ENCODE peak calls at places on chromosomes 12 and 14, in nine cellular contexts. N is A549, Y is esophagus squamous epithelium, M is lower leg skin, R is K562, W is body of pancreas, Q is transverse colon, T is heart left ventricle, F is ovary. K is an unnamed sample.

GRCh38 chr14:93936245-93936644 is 9.1 kb downstream of the FAM181A start:
- DNase-seq in Q (no peak), N (peak), Y (no peak), W (no peak), F (no peak), M (no peak), T (no peak), R (peak), K (no peak)

GRCh38 chr12:127548123-127548553 is 718.8 kb upstream of the TMEM132C start:
- DNase-seq in N (no peak), T (no peak), M (no peak), W (no peak), F (no peak), R (no peak), Q (no peak), Y (no peak), K (no peak)

GRCh38 chr12:50326636-50327284 is 43.4 kb upstream of the LIMA1 start:
- DNase-seq in W (peak), T (no peak), Q (peak), Y (no peak), M (peak), F (no peak), N (no peak), R (no peak), K (no peak)

GRCh38 chr14:90140298-90140955 is 78.6 kb downstream of the KCNK13 start:
- DNase-seq in T (no peak), N (no peak), W (no peak), F (no peak), M (no peak), Y (no peak), R (no peak), Q (no peak), K (no peak)

GRCh38 chr12:3299929-3300832 is 190.8 kb upstream of the PRMT8 start:
- DNase-seq in Y (peak), M (peak), N (peak), T (peak), W (peak), F (peak), R (peak), Q (peak), K (peak)

GRCh38 chr14:80146941-80147340 is 64.4 kb downstream of the DIO2 start:
- DNase-seq in R (no peak), M (no peak), N (no peak), Q (no peak), W (no peak), Y (no peak), T (no peak), F (no peak), K (no peak)

GRCh38 chr12:47768323-47768811 is 4.7 kb upstream of the SLC48A1 start:
- DNase-seq in T (no peak), R (no peak), Y (no peak), W (no peak), M (no peak), F (no peak), N (no peak), Q (no peak), K (no peak)

GRCh38 chr14:58238252-58239247 is 6.1 kb upstream of the PSMA3 start:
- DNase-seq in T (no peak), M (no peak), F (peak), R (peak), N (no peak), Y (no peak), Q (no peak), W (no peak), K (no peak)

GRCh38 chr12:26878661-26879119 is 45.7 kb upstream of the ITPR2 start:
- DNase-seq in W (peak), T (peak), F (peak), M (peak), R (no peak), Q (peak), Y (no peak), N (no peak), K (peak)

GRCh38 chr12:12379831-12380730 is 23.2 kb downstream of the BORCS5 start:
- DNase-seq in M (no peak), F (no peak), N (no peak), R (no peak), T (no peak), Q (no peak), Y (no peak), W (no peak), K (no peak)

GRCh38 chr12:47636908-47637780 is 68.7 kb downstream of the RPAP3 start:
- DNase-seq in Q (peak), N (no peak), T (no peak), M (no peak), F (no peak), Y (no peak), W (no peak), R (no peak), K (no peak)

GRCh38 chr12:93974252-93974651 is 174.1 kb upstream of the PLXNC1 start:
- DNase-seq in Q (no peak), T (no peak), F (no peak), M (no peak), N (no peak), Y (no peak), R (no peak), W (no peak), K (no peak)

GRCh38 chr14:28875937-28876910 is 109.6 kb downstream of the FOXG1 start:
- DNase-seq in R (no peak), Q (no peak), N (no peak), T (no peak), W (no peak), M (no peak), Y (no peak), F (no peak), K (no peak)

GRCh38 chr12:54993181-54993835 is 8.7 kb upstream of the TESPA1 start:
- DNase-seq in F (no peak), M (no peak), R (peak), N (peak), W (peak), Y (no peak), T (no peak), Q (peak), K (peak)

GRCh38 chr14:54325766-54326165 is 71.0 kb upstream of the CDKN3 start:
- DNase-seq in T (no peak), Q (no peak), N (no peak), W (no peak), M (no peak), R (no peak), Y (no peak), F (no peak), K (no peak)

GRCh38 chr12:102484017-102484731 is 3.8 kb upstream of the IGF1 start:
- DNase-seq in T (peak), F (peak), Q (peak), N (peak), R (peak), M (peak), Y (no peak), W (peak), K (peak)

GRCh38 chr12:92425152-92425551 is 277.6 kb upstream of the PLEKHG7 start:
- DNase-seq in R (no peak), Y (no peak), M (no peak), N (no peak), T (no peak), F (no peak), W (no peak), Q (no peak), K (no peak)

GRCh38 chr14:89750909-89751502 is 203.5 kb downstream of the EFCAB11 start:
- DNase-seq in R (no peak), Q (no peak), Y (no peak), M (no peak), F (no peak), W (no peak), N (no peak), T (no peak), K (no peak)

GRCh38 chr12:54251667-54252284 is 28.1 kb downstream of the CBX5 start:
- DNase-seq in R (peak), F (no peak), M (no peak), Y (no peak), N (peak), W (no peak), T (no peak), Q (no peak), K (no peak)

GRCh38 chr12:46942579-46942978 is 116.8 kb upstream of the SLC38A4 start:
- DNase-seq in Y (no peak), Q (no peak), R (no peak), T (no peak), F (no peak), M (no peak), N (no peak), W (no peak), K (no peak)

GRCh38 chr12:11108862-11109261 is 16.7 kb upstream of the TAS2R43 start:
- DNase-seq in W (no peak), R (no peak), N (no peak), M (no peak), Y (no peak), T (no peak), F (no peak), Q (no peak), K (no peak)

GRCh38 chr14:87615822-87616679 is 376.9 kb downstream of the GALC start:
- DNase-seq in R (peak), Q (peak), Y (no peak), M (no peak), N (peak), F (peak), T (peak), W (peak), K (peak)

GRCh38 chr12:1933342-1933992 is 15.0 kb upstream of the CACNA2D4 start:
- DNase-seq in T (no peak), W (no peak), N (no peak), Q (no peak), M (no peak), R (no peak), Y (no peak), F (no peak), K (no peak)

GRCh38 chr12:51391047-51391837 is at the start of gene GALNT6:
- DNase-seq in T (no peak), Q (peak), W (peak), F (no peak), M (peak), R (peak), Y (no peak), N (peak), K (peak)

GRCh38 chr14:104993808-104994591 is 8.4 kb downstream of the CLBA1 start:
- DNase-seq in Q (no peak), T (no peak), F (no peak), M (no peak), W (no peak), N (no peak), R (no peak), Y (no peak), K (no peak)

GRCh38 chr14:104992501-104992900 is 6.9 kb downstream of the CLBA1 start:
- DNase-seq in W (no peak), R (no peak), Q (no peak), Y (no peak), M (no peak), N (no peak), F (no peak), T (no peak), K (no peak)

GRCh38 chr14:104989951-104990303 is 4.3 kb downstream of the CLBA1 start:
- DNase-seq in N (no peak), M (no peak), R (no peak), T (no peak), Q (no peak), F (peak), Y (no peak), W (no peak), K (no peak)

GRCh38 chr14:104993306-104993705 is 7.7 kb downstream of the CLBA1 start:
- DNase-seq in Y (no peak), F (no peak), M (no peak), R (no peak), T (no peak), N (no peak), W (no peak), Q (no peak), K (no peak)

GRCh38 chr14:104991896-104992230 is 6.3 kb downstream of the CLBA1 start:
- DNase-seq in Q (no peak), T (no peak), Y (no peak), M (no peak), N (no peak), W (no peak), F (no peak), R (no peak), K (no peak)
- TF ChIP-seq POLR2A in Q (no peak), T (no peak), Y (no peak), M (no peak), N (no peak), W (no peak), F (no peak), R (no peak), K (no peak)

DNA sequence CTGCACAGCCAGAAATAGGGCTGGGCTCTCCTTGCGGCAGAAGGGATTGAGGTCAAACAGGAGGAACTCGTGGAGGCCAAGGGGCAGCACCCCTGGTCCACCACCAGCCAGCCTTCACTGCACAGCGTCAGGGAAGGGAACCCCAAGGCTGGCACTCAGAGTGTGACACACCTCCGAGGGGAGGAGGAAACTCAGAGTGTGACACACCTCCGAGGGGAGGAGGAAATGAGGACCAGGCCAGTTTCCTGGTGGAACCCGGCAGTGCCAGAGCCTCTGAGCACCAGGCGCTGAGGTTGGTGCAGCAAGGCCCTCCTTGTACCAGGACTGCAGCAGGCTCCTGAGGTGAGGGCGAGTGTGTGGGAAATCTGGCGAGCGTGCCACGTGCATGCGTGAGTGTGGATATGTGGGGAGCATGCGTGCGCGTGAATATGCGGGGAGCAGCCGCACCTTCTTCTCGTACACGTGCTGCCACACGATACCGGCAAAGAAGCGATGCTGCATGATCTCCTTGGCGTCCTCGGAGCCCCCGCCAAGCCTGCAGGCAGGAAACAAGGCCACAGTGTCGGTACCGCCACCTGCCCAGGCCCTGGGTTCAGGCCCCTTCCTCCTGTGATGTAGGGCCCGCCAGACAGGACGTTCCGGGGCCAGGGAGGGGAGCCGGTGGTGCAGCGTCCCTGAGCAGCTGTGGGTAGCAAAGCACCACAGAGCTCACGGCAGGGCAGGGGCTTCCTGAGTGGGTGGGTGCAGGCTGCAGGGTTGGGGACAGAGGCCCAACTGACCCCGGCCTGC is 19.2 kb downstream of the SIVA1 start:
- DNase-seq in R (no peak), F (no peak), Q (no peak), N (no peak), T (peak), M (no peak), Y (no peak), W (no peak), K (no peak)
- TF ChIP-seq POLR2A in R (no peak), F (no peak), Q (no peak), N (no peak), T (no peak), M (no peak), Y (no peak), W (no peak), K (peak)

GRCh38 chr12:121294151-121294889 is 2.2 kb downstream of the CAMKK2 start:
- DNase-seq in Y (no peak), T (no peak), F (no peak), R (no peak), M (no peak), Q (no peak), N (no peak), W (no peak), K (no peak)

GRCh38 chr12:121299662-121300061 is 3.2 kb upstream of the CAMKK2 start:
- DNase-seq in N (no peak), Y (no peak), M (peak), F (no peak), R (no peak), W (no peak), Q (no peak), T (no peak), K (no peak)

GRCh38 chr12:121295746-121296617 is 527 bp downstream of the CAMKK2 start:
- DNase-seq in M (peak), Y (no peak), Q (peak), F (no peak), W (peak), T (peak), R (peak), N (peak), K (no peak)

GRCh38 chr12:121295123-121295745 is 1.3 kb downstream of the CAMKK2 start:
- DNase-seq in T (no peak), M (peak), R (no peak), Y (no peak), Q (no peak), F (no peak), W (no peak), N (peak), K (no peak)

DNA sequence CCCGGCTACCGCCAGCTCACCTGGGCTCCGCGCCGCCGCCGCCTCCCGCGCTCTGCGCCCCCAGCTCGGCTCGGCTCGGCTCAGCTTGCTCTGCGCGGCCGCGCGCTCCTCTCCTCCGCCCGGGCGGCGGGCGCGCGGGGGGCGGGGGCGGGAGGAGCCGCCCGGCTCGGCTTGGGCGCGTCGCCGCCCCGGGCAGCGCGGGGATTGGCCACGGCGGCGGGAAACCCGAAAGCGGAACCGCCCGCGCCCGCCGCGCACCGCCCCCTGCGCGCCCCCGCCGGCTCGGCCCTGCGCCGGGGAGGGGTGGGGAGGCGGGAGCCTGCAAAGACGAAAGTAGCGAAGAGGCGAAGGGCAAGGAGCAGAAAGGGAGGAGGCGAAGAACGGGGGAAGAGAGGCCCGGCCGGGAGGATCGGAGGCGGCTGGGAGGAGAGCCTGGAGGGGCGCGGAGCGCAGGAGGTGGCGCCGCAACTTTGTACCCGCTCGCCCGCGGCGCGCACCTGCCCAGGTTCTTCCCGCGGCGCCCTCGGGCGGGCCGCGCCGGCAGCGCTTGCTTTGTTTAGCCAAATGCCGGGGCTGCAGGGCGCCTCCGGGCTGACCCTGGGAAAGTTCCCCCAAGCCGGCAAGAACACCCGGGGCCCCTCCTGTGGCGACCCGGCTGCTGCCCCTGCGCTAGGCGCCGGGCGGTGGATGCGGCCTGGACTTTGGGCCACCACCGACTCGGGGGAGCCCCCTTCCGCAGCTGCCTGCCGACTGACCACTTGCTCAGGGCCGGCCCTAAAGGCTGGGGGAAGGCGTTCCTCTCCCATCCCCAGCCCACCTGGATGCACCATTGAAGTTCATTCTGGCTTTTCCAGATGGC is at the start of gene CAMKK2:
- DNase-seq in Q (peak), N (peak), F (peak), W (peak), Y (no peak), T (peak), M (peak), R (peak), K (peak)
- TF ChIP-seq POLR2A in Q (peak), N (peak), F (peak), W (peak), Y (peak), T (peak), M (peak), R (peak), K (peak)

DNA sequence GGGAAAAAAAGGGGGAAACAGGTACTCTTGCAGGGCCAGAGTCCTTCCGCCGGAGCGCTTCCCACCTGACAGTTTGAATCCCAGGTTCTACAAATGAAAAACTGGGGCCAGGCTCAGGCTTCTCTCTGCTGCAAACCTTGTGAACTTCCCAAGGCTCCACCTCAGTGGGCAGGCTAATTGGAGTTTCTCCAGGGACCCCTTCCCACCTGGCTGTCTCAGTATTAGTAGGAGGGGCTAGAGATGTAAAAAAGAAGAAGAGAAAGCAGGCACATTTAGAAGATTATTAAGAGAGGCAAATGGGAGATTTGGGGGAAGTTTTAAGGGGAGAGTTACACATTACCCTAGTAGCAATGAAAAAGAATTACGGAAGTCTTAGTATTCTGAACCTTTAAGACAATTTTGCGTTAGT is 20.0 kb upstream of the CLEC2D start:
- DNase-seq in M (no peak), W (no peak), Y (no peak), R (no peak), Q (no peak), T (no peak), F (no peak), N (no peak), K (no peak)
- TF ChIP-seq POLR2A in M (no peak), W (no peak), Y (no peak), R (no peak), Q (no peak), T (no peak), F (no peak), N (no peak), K (peak)

DNA sequence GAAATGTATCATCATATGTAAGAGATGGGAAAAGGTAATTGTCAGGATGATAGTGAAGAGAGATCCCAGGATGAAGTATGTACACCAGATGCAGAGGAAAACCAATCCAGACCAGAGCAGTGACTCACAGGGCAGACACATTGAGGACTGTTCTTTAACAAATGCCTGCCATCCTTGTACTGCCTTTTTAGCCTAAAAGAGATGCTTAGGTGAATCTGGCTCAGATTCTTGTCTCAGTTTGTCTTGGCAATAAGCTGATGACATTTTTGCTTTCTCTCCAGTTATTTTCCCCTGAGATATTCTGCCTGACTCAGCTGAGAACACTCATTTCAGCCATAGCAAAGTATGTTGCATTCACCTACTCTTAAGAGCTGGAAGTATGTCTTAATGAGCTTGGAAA is 405.3 kb upstream of the USP15 start:
- DNase-seq in T (no peak), W (no peak), F (no peak), Y (no peak), N (no peak), M (no peak), R (no peak), Q (no peak), K (no peak)
- TF ChIP-seq POLR2A in T (no peak), W (no peak), F (no peak), Y (no peak), N (no peak), M (no peak), R (no peak), Q (no peak), K (no peak)